ENCODE peak calls at places on chromosomes 5 and 9, in four cellular contexts. R is K562, V is GM23338, N is SK-N-MC. J is an unnamed sample.

GRCh38 chr5:176473335-176474006 is 25.3 kb downstream of the FAF2 start:
- DNase-seq in N (no peak), R (no peak), V (no peak), J (no peak)

GRCh38 chr9:110744753-110745522 is 76.3 kb downstream of the MUSK start:
- DNase-seq in R (no peak), N (no peak), V (no peak), J (peak)

GRCh38 chr5:31366941-31367340 is 165.0 kb downstream of the DROSHA start:
- DNase-seq in R (no peak), N (no peak), V (no peak), J (no peak)

GRCh38 chr9:36328798-36329411 is 70.7 kb upstream of the GNE start:
- DNase-seq in R (peak), N (peak), V (peak), J (peak)

GRCh38 chr5:171336486-171337206 is 27.6 kb downstream of the TLX3 start:
- DNase-seq in R (no peak), V (peak), N (no peak), J (peak)

GRCh38 chr9:962023-962422 is 14.4 kb upstream of the DMRT3 start:
- DNase-seq in R (no peak), N (no peak), V (no peak), J (no peak)

GRCh38 chr9:31612336-31613030 is 772.0 kb upstream of the ACO1 start:
- DNase-seq in N (no peak), V (no peak), R (no peak), J (no peak)

GRCh38 chr5:133932441-133933168 is 35.8 kb downstream of the C5orf15 start:
- DNase-seq in V (no peak), N (no peak), R (peak), J (no peak)

GRCh38 chr5:53011233-53011632 is 22.1 kb downstream of the ITGA2 start:
- DNase-seq in V (no peak), N (no peak), R (no peak), J (no peak)

GRCh38 chr9:3299872-3300271 is 225.9 kb downstream of the RFX3 start:
- DNase-seq in N (no peak), V (no peak), R (no peak), J (no peak)

GRCh38 chr9:136255896-136256890 is 10.6 kb upstream of the QSOX2 start:
- DNase-seq in V (no peak), R (peak), N (no peak), J (no peak)

GRCh38 chr5:93586948-93587918 is 4.2 kb downstream of the NR2F1 start:
- DNase-seq in V (peak), N (no peak), R (no peak), J (no peak)

GRCh38 chr5:141476132-141476909 is 555 bp downstream of the PCDHGC3 start:
- DNase-seq in R (no peak), N (no peak), V (peak), J (no peak)

GRCh38 chr9:116151966-116152381 is 1.6 kb upstream of the PAPPA start:
- DNase-seq in N (no peak), R (no peak), V (no peak), J (no peak)

GRCh38 chr5:83034036-83034435 is 43.2 kb downstream of the TMEM167A start:
- DNase-seq in V (no peak), N (no peak), R (no peak), J (no peak)

GRCh38 chr5:15249152-15249551 is 250.8 kb upstream of the FBXL7 start:
- DNase-seq in N (no peak), V (no peak), R (no peak), J (no peak)

GRCh38 chr9:76866689-76867088 is 39.2 kb downstream of the PRUNE2 start:
- DNase-seq in R (no peak), V (peak), N (no peak), J (no peak)

GRCh38 chr9:133708770-133709611 is 29.2 kb downstream of the SARDH start:
- DNase-seq in N (no peak), R (peak), V (no peak), J (no peak)

GRCh38 chr9:122946486-122947003 is 5.7 kb downstream of the RABGAP1 start:
- DNase-seq in R (no peak), V (no peak), N (no peak), J (no peak)

GRCh38 chr5:39399135-39400036 is 25.4 kb downstream of the DAB2 start:
- DNase-seq in R (peak), V (peak), N (peak), J (peak)

GRCh38 chr5:151174612-151175101 is 17.1 kb upstream of the ANXA6 start:
- DNase-seq in V (peak), R (no peak), N (no peak), J (no peak)

GRCh38 chr5:96008987-96009647 is 47.5 kb upstream of the ELL2 start:
- DNase-seq in V (no peak), N (no peak), R (no peak), J (no peak)

GRCh38 chr5:93249651-93250289 is 331.2 kb downstream of the NR2F1-AS1 start:
- DNase-seq in R (no peak), V (no peak), N (no peak), J (peak)

GRCh38 chr5:20360243-20360642 is 372.2 kb upstream of the CDH18 start:
- DNase-seq in V (no peak), R (no peak), N (no peak), J (no peak)

GRCh38 chr5:59173568-59173967 is 590.7 kb downstream of the RAB3C start:
- DNase-seq in V (no peak), R (no peak), N (no peak), J (no peak)

GRCh38 chr9:130236436-130236985 is 29.0 kb upstream of the HMCN2 start:
- DNase-seq in N (no peak), R (no peak), V (no peak), J (no peak)

GRCh38 chr9:109247228-109247627 is 73.6 kb downstream of the EPB41L4B start:
- DNase-seq in V (no peak), N (no peak), R (no peak), J (no peak)

GRCh38 chr5:154937718-154938466 is at the start of gene GEMIN5:
- DNase-seq in N (no peak), R (peak), V (peak), J (peak)

GRCh38 chr5:59348189-59348588 is 545.3 kb downstream of the PDE4D start:
- DNase-seq in V (peak), R (no peak), N (no peak), J (no peak)

GRCh38 chr9:126329476-126330275 is 3.0 kb downstream of the MVB12B start:
- DNase-seq in R (no peak), N (no peak), V (no peak), J (no peak)

GRCh38 chr9:10479172-10479571 is 133.6 kb downstream of the PTPRD start:
- DNase-seq in V (peak), N (no peak), R (peak), J (no peak)

GRCh38 chr5:145946112-145946861 is 9.9 kb downstream of the SH3RF2 start:
- DNase-seq in R (no peak), V (no peak), N (no peak), J (peak)

GRCh38 chr5:145948047-145948446 is 11.7 kb downstream of the SH3RF2 start:
- DNase-seq in V (no peak), N (no peak), R (no peak), J (no peak)

GRCh38 chr5:145949474-145949873 is 13.1 kb downstream of the SH3RF2 start:
- DNase-seq in N (no peak), V (no peak), R (no peak), J (no peak)

GRCh38 chr5:145948921-145949320 is 12.5 kb downstream of the SH3RF2 start:
- DNase-seq in N (no peak), V (no peak), R (no peak), J (no peak)

GRCh38 chr5:145947581-145947980 is 11.2 kb downstream of the SH3RF2 start:
- DNase-seq in R (no peak), V (no peak), N (no peak), J (no peak)
- TF ChIP-seq POLR2AphosphoS5 in R (no peak), V (no peak), N (no peak), J (no peak)

GRCh38 chr9:112382501-112383364 is 2.8 kb downstream of the HSDL2 start:
- DNase-seq in N (no peak), R (no peak), V (no peak), J (no peak)
- H3K4me3 ChIP-seq in N (no peak), R (no peak), V (no peak), J (no peak)

GRCh38 chr5:146753618-146754123 is 124.9 kb downstream of the PPP2R2B start:
- DNase-seq in R (no peak), N (no peak), V (peak), J (no peak)
- TF ChIP-seq POLR2AphosphoS5 in R (no peak), N (no peak), V (no peak), J (no peak)

GRCh38 chr9:120950421-120951388 is 24.1 kb upstream of the TRAF1 start:
- DNase-seq in N (no peak), V (no peak), R (no peak), J (no peak)
- H3K4me3 ChIP-seq in N (no peak), V (no peak), R (no peak), J (no peak)

DNA sequence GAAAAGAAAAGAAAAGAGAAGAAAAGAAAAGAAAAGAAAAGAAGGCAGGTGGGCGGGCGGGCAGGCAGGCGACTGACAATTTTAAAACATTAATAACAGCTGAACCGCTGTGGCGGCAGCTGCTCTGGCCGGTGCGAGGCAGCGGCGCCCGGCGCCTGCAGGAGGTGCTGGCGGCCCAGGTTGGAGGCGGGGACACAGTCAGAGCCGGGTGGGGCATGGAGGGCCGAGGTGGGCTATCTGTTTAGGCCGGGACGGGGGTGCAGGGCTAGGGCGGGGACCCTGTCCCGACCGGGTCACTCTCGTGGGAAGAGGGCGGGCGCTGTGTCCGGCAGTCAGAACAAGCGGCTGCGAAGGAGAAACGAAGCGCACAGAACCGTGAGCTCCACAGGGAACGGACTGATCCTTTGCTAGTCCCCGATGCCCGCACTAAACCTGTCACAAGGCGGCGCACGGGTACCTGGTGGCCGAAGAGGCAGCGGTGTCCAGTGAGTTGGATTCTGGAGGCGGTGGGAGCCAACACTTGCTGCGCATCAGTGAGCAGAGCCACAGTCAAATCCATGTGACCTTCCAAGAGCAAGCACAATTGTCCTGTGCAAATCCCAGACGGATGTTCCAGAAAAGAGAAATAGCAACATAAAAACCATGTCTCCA is 13.6 kb upstream of the ALDOB start:
- DNase-seq in N (no peak), R (peak), V (peak), J (peak)
- TF ChIP-seq POLR2AphosphoS5 in N (no peak), R (no peak), V (no peak), J (no peak)

DNA sequence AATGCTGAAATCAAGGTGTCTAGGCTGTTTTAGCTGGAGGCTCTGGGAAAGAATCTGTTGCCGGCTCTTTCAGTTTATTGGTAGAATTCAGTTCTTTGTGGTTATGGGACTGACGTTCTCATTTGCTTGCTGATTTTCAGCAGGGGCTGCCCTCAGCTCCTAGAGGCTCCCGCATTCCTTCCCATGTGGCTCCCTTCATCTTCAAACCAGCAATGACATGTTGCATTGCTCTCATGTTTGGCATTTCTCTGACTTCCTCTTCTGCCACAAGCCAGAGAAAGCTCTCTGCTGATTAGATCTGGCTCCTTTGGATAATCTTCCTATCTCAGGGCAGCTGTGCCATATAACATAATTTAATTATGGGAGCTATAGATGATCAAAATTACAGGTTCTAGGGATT is 360.3 kb downstream of the LRRC70 start:
- DNase-seq in N (no peak), V (peak), R (no peak), J (no peak)
- H3K4me3 ChIP-seq in N (no peak), V (no peak), R (no peak), J (no peak)

GRCh38 chr9:115146581-115147021 is 28.6 kb upstream of the TNC start:
- DNase-seq in V (no peak), N (no peak), R (no peak), J (no peak)
- TF ChIP-seq POLR2AphosphoS5 in V (no peak), N (no peak), R (no peak), J (no peak)

GRCh38 chr5:163436515-163436914 is 880 bp upstream of the CCNG1 start:
- DNase-seq in N (no peak), R (no peak), V (no peak), J (no peak)
- H3K4me3 ChIP-seq in N (peak), R (peak), V (peak), J (peak)